ENCODE peak calls at places on chromosomes 4 and X, in seven cellular contexts. K is mucosa of gallbladder; D is T-helper 2 cell; T is naive thymus-derived CD4-positive, alpha-beta T cell; U is activated naive CD4-positive, alpha-beta T cell; R is stimulated activated CD4-positive, alpha-beta T cell treated with anti-CD3 and anti-CD28 coated beads, Interleukin-15, amount 100 ng/mL, for 24 hours; S is IMR-90. N is an unnamed sample.

GRCh38 chr4:17164656-17165055 is 266.2 kb upstream of the LDB2 start:
- DNase-seq in K (no peak), D (no peak), T (no peak), U (no peak), R (no peak), S (peak), N (no peak)

GRCh38 chrX:118694628-118695027 is 32.8 kb upstream of the IL13RA1 start:
- DNase-seq in K (no peak), D (no peak), T (no peak), U (no peak), R (no peak), S (no peak), N (no peak)

GRCh38 chrX:107683124-107683895 is 55.0 kb downstream of the PRPS1 start:
- DNase-seq in K (peak), D (no peak), T (no peak), U (no peak), R (no peak), S (no peak), N (no peak)

GRCh38 chr4:18049446-18049845 is 27.9 kb upstream of the LCORL start:
- DNase-seq in K (no peak), D (no peak), T (no peak), U (no peak), R (no peak), S (peak), N (no peak)

GRCh38 chrX:148380107-148380506 is 120.3 kb upstream of the AFF2 start:
- DNase-seq in K (no peak), D (no peak), T (no peak), U (no peak), R (peak), S (no peak), N (no peak)

GRCh38 chr4:75895744-75896314 is 6.4 kb downstream of the PPEF2 start:
- DNase-seq in K (no peak), D (no peak), T (no peak), U (no peak), R (no peak), S (peak), N (no peak)

GRCh38 chr4:11230888-11231287 is 197.8 kb downstream of the HS3ST1 start:
- DNase-seq in K (no peak), D (no peak), T (no peak), U (no peak), R (no peak), S (no peak), N (no peak)

GRCh38 chr4:119671205-119671604 is 42.6 kb upstream of the PDE5A start:
- DNase-seq in K (no peak), D (no peak), T (no peak), U (no peak), R (no peak), S (no peak), N (no peak)

GRCh38 chr4:154013576-154013975 is 224.7 kb upstream of the SFRP2 start:
- DNase-seq in K (no peak), D (no peak), T (no peak), U (no peak), R (no peak), S (no peak), N (no peak)

N was measured in WTC11.